ENCODE peak calls at places on chromosome 3, in five cellular contexts. One of them, this sample, is unnamed.

GRCh38 chr3:171340415-171340814 is 119.8 kb downstream of the TNIK start:
- DNase-seq in right atrium auricular region: no peak
- DNase-seq in A549: no peak
- DNase-seq in cardiac fibroblast: no peak
- DNase-seq in AG09319: no peak
- DNase-seq in this sample: no peak

GRCh38 chr3:106184540-106185457 is 316.0 kb upstream of the CBLB start:
- DNase-seq in right atrium auricular region: no peak
- DNase-seq in A549: no peak
- DNase-seq in cardiac fibroblast: no peak
- DNase-seq in AG09319: no peak
- DNase-seq in this sample: no peak

GRCh38 chr3:141302364-141303141 is 65.8 kb upstream of the ZBTB38 start:
- DNase-seq in right atrium auricular region: peak; percentile 64
- DNase-seq in A549: peak; percentile 28
- DNase-seq in cardiac fibroblast: peak; percentile 82
- DNase-seq in AG09319: peak; percentile 88
- DNase-seq in this sample: no peak

GRCh38 chr3:56309465-56309864 is 158.8 kb downstream of the ERC2 start:
- DNase-seq in right atrium auricular region: no peak
- DNase-seq in A549: no peak
- DNase-seq in cardiac fibroblast: no peak
- DNase-seq in AG09319: no peak
- DNase-seq in this sample: no peak

GRCh38 chr3:134056464-134056891 is 26.8 kb upstream of the SLCO2A1 start:
- DNase-seq in right atrium auricular region: no peak
- DNase-seq in A549: no peak
- DNase-seq in cardiac fibroblast: no peak
- DNase-seq in AG09319: no peak
- DNase-seq in this sample: no peak

GRCh38 chr3:144523396-144523795 is 551.8 kb downstream of the DIPK2A start:
- DNase-seq in right atrium auricular region: no peak
- DNase-seq in A549: no peak
- DNase-seq in cardiac fibroblast: no peak
- DNase-seq in AG09319: no peak
- DNase-seq in this sample: no peak

GRCh38 chr3:10771486-10772225 is 44.4 kb upstream of the SLC6A11 start:
- DNase-seq in right atrium auricular region: peak; percentile 30
- DNase-seq in A549: no peak
- DNase-seq in cardiac fibroblast: peak; percentile 11
- DNase-seq in AG09319: no peak
- DNase-seq in this sample: no peak

GRCh38 chr3:59268170-59268569 is 218.3 kb upstream of the CFAP20DC start:
- DNase-seq in right atrium auricular region: no peak
- DNase-seq in A549: no peak
- DNase-seq in cardiac fibroblast: peak; percentile 24
- DNase-seq in AG09319: no peak
- DNase-seq in this sample: no peak

GRCh38 chr3:183764854-183765731 is 60.3 kb downstream of the MAP6D1 start:
- DNase-seq in right atrium auricular region: no peak
- DNase-seq in A549: no peak
- DNase-seq in cardiac fibroblast: peak; percentile 87
- DNase-seq in AG09319: peak; percentile 23
- DNase-seq in this sample: no peak

GRCh38 chr3:16587047-16587702 is 18.0 kb downstream of the DAZL start:
- DNase-seq in right atrium auricular region: no peak
- DNase-seq in A549: no peak
- DNase-seq in cardiac fibroblast: no peak
- DNase-seq in AG09319: no peak
- DNase-seq in this sample: no peak

GRCh38 chr3:161233557-161233956 is 12.4 kb downstream of the NMD3 start:
- DNase-seq in right atrium auricular region: no peak
- DNase-seq in A549: no peak
- DNase-seq in cardiac fibroblast: peak; percentile 33
- DNase-seq in AG09319: no peak
- DNase-seq in this sample: no peak

DNA sequence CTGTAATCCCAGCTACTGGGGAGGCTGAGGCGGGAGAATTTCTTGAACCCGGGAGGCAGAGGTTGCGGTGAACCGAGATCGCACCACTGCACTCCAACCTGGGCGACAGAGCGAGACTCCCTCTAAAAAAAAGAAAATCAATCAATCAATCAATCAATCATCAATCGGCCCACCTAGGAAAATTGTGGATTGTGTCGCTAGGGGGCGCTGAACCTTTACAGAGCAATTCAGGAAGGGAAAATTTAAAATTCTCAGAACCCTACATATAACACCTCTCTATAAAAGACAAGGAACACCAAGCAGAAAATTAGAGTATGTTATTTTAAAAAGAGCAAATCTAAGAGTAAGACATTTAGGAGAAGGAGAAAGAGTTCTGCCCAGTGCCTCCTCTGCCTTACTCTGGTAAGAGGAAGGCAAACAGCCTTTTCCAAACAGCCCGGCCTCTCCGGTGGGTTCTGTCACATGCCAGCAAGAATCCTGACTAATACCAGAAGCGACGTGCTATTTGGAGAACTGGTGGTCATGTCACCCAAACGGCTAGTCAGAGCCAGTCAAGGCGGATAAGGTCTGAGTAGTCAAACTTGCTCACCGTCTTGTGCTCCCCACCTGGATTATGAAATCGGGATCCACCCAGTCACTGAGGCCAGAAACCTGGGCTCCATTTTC is 22.3 kb upstream of the SMCO1 start:
- DNase-seq in right atrium auricular region: no peak
- DNase-seq in A549: no peak
- DNase-seq in cardiac fibroblast: peak; percentile 68
- DNase-seq in AG09319: no peak
- DNase-seq in this sample: peak; percentile 51
- TF ChIP-seq CTCF in right atrium auricular region: peak; percentile 80
- TF ChIP-seq CTCF in A549: peak; percentile 43
- TF ChIP-seq CTCF in cardiac fibroblast: peak; percentile 58
- TF ChIP-seq CTCF in AG09319: peak; percentile 66
- TF ChIP-seq CTCF in this sample: peak; percentile 81

GRCh38 chr3:40585381-40586016 is 60.7 kb downstream of the ZNF621 start:
- DNase-seq in right atrium auricular region: no peak
- DNase-seq in A549: no peak
- DNase-seq in cardiac fibroblast: no peak
- DNase-seq in AG09319: no peak
- DNase-seq in this sample: no peak
- TF ChIP-seq CTCF in right atrium auricular region: no peak
- TF ChIP-seq CTCF in A549: no peak
- TF ChIP-seq CTCF in cardiac fibroblast: no peak
- TF ChIP-seq CTCF in AG09319: no peak
- TF ChIP-seq CTCF in this sample: no peak

GRCh38 chr3:39127296-39127906 is 19.9 kb downstream of the TTC21A start:
- DNase-seq in right atrium auricular region: no peak
- DNase-seq in A549: no peak
- DNase-seq in cardiac fibroblast: no peak
- DNase-seq in AG09319: no peak
- DNase-seq in this sample: no peak

GRCh38 chr3:39124876-39125836 is 17.7 kb downstream of the TTC21A start:
- DNase-seq in right atrium auricular region: no peak
- DNase-seq in A549: no peak
- DNase-seq in cardiac fibroblast: peak; percentile 56
- DNase-seq in AG09319: no peak
- DNase-seq in this sample: no peak

GRCh38 chr3:39127907-39128303 is 20.4 kb downstream of the TTC21A start:
- DNase-seq in right atrium auricular region: no peak
- DNase-seq in A549: no peak
- DNase-seq in cardiac fibroblast: no peak
- DNase-seq in AG09319: no peak
- DNase-seq in this sample: no peak

GRCh38 chr3:39125837-39126500 is 18.5 kb downstream of the TTC21A start:
- DNase-seq in right atrium auricular region: no peak
- DNase-seq in A549: no peak
- DNase-seq in cardiac fibroblast: peak; percentile 56
- DNase-seq in AG09319: no peak
- DNase-seq in this sample: no peak

GRCh38 chr3:39126532-39127071 is 19.1 kb downstream of the TTC21A start:
- DNase-seq in right atrium auricular region: no peak
- DNase-seq in A549: no peak
- DNase-seq in cardiac fibroblast: peak; percentile 73
- DNase-seq in AG09319: no peak
- DNase-seq in this sample: peak; percentile 55
- TF ChIP-seq CTCF in right atrium auricular region: peak; percentile 75
- TF ChIP-seq CTCF in A549: peak; percentile 64
- TF ChIP-seq CTCF in cardiac fibroblast: peak; percentile 67
- TF ChIP-seq CTCF in AG09319: peak; percentile 81
- TF ChIP-seq CTCF in this sample: no peak

GRCh38 chr3:67614195-67614594 is 40.2 kb downstream of the SUCLG2 start:
- DNase-seq in right atrium auricular region: no peak
- DNase-seq in A549: no peak
- DNase-seq in cardiac fibroblast: no peak
- DNase-seq in AG09319: no peak
- DNase-seq in this sample: no peak
- TF ChIP-seq CTCF in right atrium auricular region: no peak
- TF ChIP-seq CTCF in A549: no peak
- TF ChIP-seq CTCF in cardiac fibroblast: no peak
- TF ChIP-seq CTCF in AG09319: no peak
- TF ChIP-seq CTCF in this sample: no peak

GRCh38 chr3:126485956-126486884 is 10.5 kb upstream of the ZXDC start:
- DNase-seq in right atrium auricular region: no peak
- DNase-seq in A549: no peak
- DNase-seq in cardiac fibroblast: no peak
- DNase-seq in AG09319: no peak
- DNase-seq in this sample: no peak

GRCh38 chr3:126485131-126485530 is 9.4 kb upstream of the ZXDC start:
- DNase-seq in right atrium auricular region: no peak
- DNase-seq in A549: no peak
- DNase-seq in cardiac fibroblast: no peak
- DNase-seq in AG09319: no peak
- DNase-seq in this sample: no peak

GRCh38 chr3:126488205-126488604 is 12.5 kb upstream of the ZXDC start:
- DNase-seq in right atrium auricular region: no peak
- DNase-seq in A549: no peak
- DNase-seq in cardiac fibroblast: no peak
- DNase-seq in AG09319: no peak
- DNase-seq in this sample: no peak

GRCh38 chr3:126488886-126489569 is 13.3 kb upstream of the ZXDC start:
- DNase-seq in right atrium auricular region: no peak
- DNase-seq in A549: no peak
- DNase-seq in cardiac fibroblast: no peak
- DNase-seq in AG09319: no peak
- DNase-seq in this sample: no peak

DNA sequence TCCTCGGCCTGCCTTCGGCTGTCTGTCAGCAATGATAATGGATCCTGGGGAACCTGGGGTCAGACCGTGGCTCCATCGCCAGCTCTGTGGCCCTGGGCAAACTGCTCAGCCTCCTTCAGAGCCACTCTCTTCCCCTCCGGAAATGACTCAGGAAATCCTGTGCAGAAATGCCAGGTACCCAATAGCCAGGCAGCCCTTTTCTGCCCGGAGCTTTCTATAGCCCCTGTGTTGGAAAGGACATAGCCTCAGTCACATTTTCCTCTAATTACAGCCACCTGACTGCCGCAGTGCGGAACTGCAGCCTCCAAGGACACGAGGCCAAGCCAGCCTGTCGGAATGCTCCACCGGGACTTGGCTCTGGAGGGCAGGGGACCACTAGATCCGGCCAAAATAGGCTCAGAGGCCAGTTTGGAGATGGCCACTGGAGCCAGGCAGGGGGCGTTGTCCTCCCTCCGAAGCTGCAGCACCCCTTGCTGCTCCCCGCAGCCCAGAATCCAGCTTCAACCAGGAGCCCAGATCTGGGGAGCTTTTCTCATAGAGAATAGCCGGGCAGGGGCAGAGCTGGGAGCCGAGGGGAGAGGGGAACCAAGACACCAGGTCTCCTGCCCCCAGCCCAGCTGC is 11.6 kb upstream of the ZXDC start:
- DNase-seq in right atrium auricular region: no peak
- DNase-seq in A549: no peak
- DNase-seq in cardiac fibroblast: peak; percentile 31
- DNase-seq in AG09319: no peak
- DNase-seq in this sample: peak; percentile 54
- TF ChIP-seq CTCF in right atrium auricular region: peak; percentile 31
- TF ChIP-seq CTCF in A549: no peak
- TF ChIP-seq CTCF in cardiac fibroblast: peak; percentile 12
- TF ChIP-seq CTCF in AG09319: peak; percentile 5
- TF ChIP-seq CTCF in this sample: no peak

DNA sequence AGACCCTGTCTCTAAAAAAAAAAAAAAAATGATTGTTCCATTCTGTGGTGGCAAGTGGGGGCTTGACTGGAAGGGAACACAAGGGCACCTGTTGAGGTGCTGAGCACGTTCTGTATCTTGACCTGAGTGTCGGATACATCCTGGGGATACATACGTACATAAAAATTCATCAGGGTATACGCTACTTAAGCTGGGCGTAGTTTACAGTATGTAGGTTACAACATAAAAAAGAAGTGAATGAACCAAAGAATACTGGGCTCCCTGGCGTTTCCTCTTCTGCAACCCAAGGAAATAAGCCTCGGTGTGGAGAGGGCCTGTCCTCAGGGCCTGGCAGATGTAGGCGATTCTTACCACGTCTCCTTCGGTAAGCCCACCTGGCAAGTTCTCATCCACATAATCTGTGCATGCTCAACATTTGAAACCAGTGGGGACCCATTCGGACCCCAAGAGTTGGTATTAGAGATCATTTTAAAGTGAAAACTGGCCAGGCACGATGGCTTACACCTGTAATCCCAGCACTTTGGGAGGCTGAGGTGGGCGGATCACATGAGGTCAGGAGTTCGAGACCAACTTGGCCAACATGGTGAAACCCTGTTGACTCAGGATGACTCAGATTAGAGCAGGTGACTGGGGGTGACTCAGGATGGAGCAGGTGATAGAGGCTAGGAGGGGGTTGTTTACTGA is 5.1 kb upstream of the MUC20 start:
- DNase-seq in right atrium auricular region: no peak
- DNase-seq in A549: no peak
- DNase-seq in cardiac fibroblast: peak; percentile 45
- DNase-seq in AG09319: no peak
- DNase-seq in this sample: no peak
- TF ChIP-seq CTCF in right atrium auricular region: no peak
- TF ChIP-seq CTCF in A549: no peak
- TF ChIP-seq CTCF in cardiac fibroblast: no peak
- TF ChIP-seq CTCF in AG09319: no peak
- TF ChIP-seq CTCF in this sample: no peak

GRCh38 chr3:174440741-174441587 is 418.2 kb upstream of the NAALADL2 start:
- DNase-seq in right atrium auricular region: peak; percentile 83
- DNase-seq in A549: peak; percentile 20
- DNase-seq in cardiac fibroblast: peak; percentile 94
- DNase-seq in AG09319: peak; percentile 83
- DNase-seq in this sample: peak; percentile 90
- TF ChIP-seq CTCF in right atrium auricular region: peak; percentile 10
- TF ChIP-seq CTCF in A549: peak; percentile 10
- TF ChIP-seq CTCF in cardiac fibroblast: no peak
- TF ChIP-seq CTCF in AG09319: no peak
- TF ChIP-seq CTCF in this sample: no peak

DNA sequence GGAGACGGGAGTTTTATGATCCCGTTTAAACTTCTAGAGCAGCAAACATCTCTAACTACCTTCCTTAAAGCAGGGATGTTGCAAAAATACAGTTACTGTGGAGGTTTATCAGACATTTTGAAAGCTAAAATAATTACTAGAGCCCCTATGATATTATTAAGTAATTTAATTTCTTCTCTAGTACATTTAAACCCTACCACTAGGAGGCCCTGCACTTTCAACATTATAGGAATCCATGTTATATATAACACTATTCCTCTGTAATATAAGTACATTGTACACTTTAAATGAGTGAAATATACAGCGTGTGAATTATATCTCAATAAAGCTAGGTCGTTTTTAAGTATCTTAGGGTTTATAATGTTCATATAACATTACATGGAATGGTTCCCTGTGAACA is 11.5 kb downstream of the SETMAR start:
- DNase-seq in right atrium auricular region: no peak
- DNase-seq in A549: no peak
- DNase-seq in cardiac fibroblast: peak; percentile 26
- DNase-seq in AG09319: no peak
- DNase-seq in this sample: no peak
- TF ChIP-seq CTCF in right atrium auricular region: peak; percentile 28
- TF ChIP-seq CTCF in A549: peak; percentile 20
- TF ChIP-seq CTCF in cardiac fibroblast: peak; percentile 40
- TF ChIP-seq CTCF in AG09319: peak; percentile 19
- TF ChIP-seq CTCF in this sample: peak; percentile 67

This sample was measured in endothelial cell.